ENCODE peak calls at places on chromosome 16, in four cellular contexts. F is right atrium auricular region, E is suprapubic skin, G is lower lobe of right lung. B is an unnamed sample.

GRCh38 chr16:67404740-67405226 is 11.5 kb upstream of the TPPP3 start:
- DNase-seq in F (no peak), E (no peak), G (peak; percentile 68), B (no peak)

GRCh38 chr16:78195868-78196267 is 96.4 kb downstream of the WWOX start:
- DNase-seq in F (no peak), E (no peak), G (no peak), B (no peak)

GRCh38 chr16:78961464-78961863 is 639.1 kb downstream of the MAF start:
- DNase-seq in F (no peak), E (no peak), G (no peak), B (no peak)

GRCh38 chr16:55482056-55482455 is 3.1 kb downstream of the MMP2 start:
- DNase-seq in F (no peak), E (no peak), G (no peak), B (no peak)

GRCh38 chr16:11152677-11153321 is 103.2 kb downstream of the SOCS1 start:
- DNase-seq in F (no peak), E (no peak), G (no peak), B (no peak)

GRCh38 chr16:4718466-4718865 is 15.6 kb downstream of the ANKS3 start:
- DNase-seq in F (no peak), E (no peak), G (no peak), B (no peak)

GRCh38 chr16:30958164-30959083 is 870 bp downstream of the SETD1A start:
- DNase-seq in F (no peak), E (no peak), G (peak; percentile 68), B (no peak)

GRCh38 chr16:78257376-78257728 is 157.9 kb downstream of the WWOX start:
- DNase-seq in F (no peak), E (no peak), G (no peak), B (no peak)

GRCh38 chr16:35173295-35173694 is 1713.9 kb downstream of the TP53TG3F start:
- DNase-seq in F (no peak), E (no peak), G (peak; percentile 24), B (peak; percentile 38)

GRCh38 chr16:50769-51591 is 2.4 kb downstream of the POLR3K start:
- DNase-seq in F (no peak), E (no peak), G (no peak), B (no peak)

GRCh38 chr16:11729787-11730186 is 12.9 kb downstream of the TXNDC11 start:
- DNase-seq in F (no peak), E (no peak), G (no peak), B (no peak)

GRCh38 chr16:29230671-29231091 is 175.8 kb downstream of the NPIPB11 start:
- DNase-seq in F (no peak), E (peak; percentile 75), G (no peak), B (no peak)

GRCh38 chr16:19524866-19525723 is 1.4 kb downstream of the CCP110 start:
- DNase-seq in F (no peak), E (no peak), G (no peak), B (no peak)

GRCh38 chr16:26605872-26606271 is 460.9 kb upstream of the C16orf82 start:
- DNase-seq in F (no peak), E (no peak), G (no peak), B (no peak)

GRCh38 chr16:66636199-66636598 is 31.7 kb downstream of the CMTM3 start:
- DNase-seq in F (no peak), E (no peak), G (no peak), B (no peak)

GRCh38 chr16:23534868-23535860 is 22.0 kb downstream of the EARS2 start:
- DNase-seq in F (no peak), E (no peak), G (no peak), B (no peak)

GRCh38 chr16:66695474-66695934 is 1.0 kb downstream of the CMTM4 start:
- DNase-seq in F (no peak), E (no peak), G (no peak), B (no peak)

GRCh38 chr16:65116216-65116615 is 5.6 kb downstream of the CDH11 start:
- DNase-seq in F (no peak), E (no peak), G (no peak), B (no peak)

GRCh38 chr16:80824623-80825364 is 20.4 kb upstream of the CDYL2 start:
- DNase-seq in F (no peak), E (no peak), G (no peak), B (no peak)

GRCh38 chr16:51621610-51622009 is 470.5 kb upstream of the SALL1 start:
- DNase-seq in F (no peak), E (no peak), G (no peak), B (no peak)

DNA sequence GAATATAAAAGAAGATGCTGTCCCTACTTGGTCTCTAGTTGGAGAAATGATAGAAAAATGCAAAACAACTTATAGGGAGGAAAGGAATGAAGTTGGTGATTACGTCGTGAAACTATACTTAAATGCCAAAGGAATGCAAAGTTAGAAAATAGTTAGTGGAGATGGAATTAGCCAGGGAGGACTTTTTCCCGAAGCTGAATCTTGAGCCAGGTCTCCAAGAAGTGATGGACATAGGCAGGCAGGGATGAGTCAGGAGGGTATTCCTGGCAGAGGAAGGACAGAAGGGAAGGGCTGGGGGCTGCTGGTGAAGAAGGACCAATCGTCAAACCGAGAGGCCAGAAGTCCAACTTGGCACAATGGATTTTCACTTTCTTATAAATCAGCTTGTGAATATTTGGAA is 1.8 kb downstream of the SNTB2 start:
- DNase-seq in F (no peak), E (peak; percentile 20), G (no peak), B (no peak)
- H3K4me3 ChIP-seq in F (peak overlapping the region; percentile 91), E (peak overlapping the region; percentile 87), G (peak overlapping the region; percentile 91), B (peak overlapping the region; percentile 82)

GRCh38 chr16:14186007-14186953 is 115.2 kb downstream of the MRTFB start:
- DNase-seq in F (no peak), E (no peak), G (no peak), B (no peak)
- TF ChIP-seq CTCF in F (peak; percentile 68), E (peak; percentile 50), G (peak; percentile 53), B (peak; percentile 36)

DNA sequence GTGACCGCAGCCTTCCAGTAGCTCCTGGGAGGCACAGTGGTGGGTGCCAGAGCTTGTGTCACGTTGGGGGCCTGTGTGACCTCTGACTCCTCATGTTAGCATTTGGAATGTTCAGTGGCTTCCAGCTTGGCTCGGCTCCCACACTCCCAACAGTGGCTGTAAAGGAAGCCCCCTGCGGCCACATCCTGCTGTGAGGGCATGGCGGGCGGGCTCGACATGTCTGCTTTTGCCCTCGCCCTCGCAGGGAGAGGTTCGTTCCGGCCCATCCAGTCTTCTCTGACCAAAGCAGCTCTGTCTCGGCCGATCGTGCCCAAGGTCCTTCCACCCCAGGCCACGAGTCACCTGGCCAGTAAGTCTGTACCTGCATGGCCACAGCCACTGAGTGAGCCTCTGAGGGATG is 12.2 kb upstream of the JPT2 start:
- DNase-seq in F (no peak), E (no peak), G (no peak), B (no peak)
- H3K27ac ChIP-seq in F (no peak overlapping the region), E (no peak overlapping the region), G (no peak overlapping the region), B (no peak overlapping the region)

DNA sequence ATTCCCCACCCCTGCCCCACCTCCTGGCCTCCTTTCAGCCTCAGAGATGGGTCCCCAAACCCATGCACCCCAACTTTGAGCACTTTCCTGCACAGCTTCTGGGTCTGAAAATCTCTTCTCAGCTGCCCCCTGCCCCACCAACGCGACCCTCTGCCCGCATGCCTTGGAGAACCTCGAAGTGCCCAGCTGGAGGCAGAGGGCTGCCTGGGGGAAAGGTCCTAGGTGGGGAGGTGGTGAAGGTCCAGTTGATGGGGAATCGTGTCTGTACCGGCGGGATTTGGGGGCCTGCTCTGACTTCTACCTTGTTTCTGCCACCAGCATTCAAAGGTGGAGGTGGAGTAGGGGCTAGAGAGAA is 1.3 kb downstream of the NKD1 start:
- DNase-seq in F (no peak), E (no peak), G (no peak), B (no peak)
- H3K4me3 ChIP-seq in F (peak overlapping the region; percentile 76), E (peak overlapping the region; percentile 73), G (peak overlapping the region; percentile 72), B (peak overlapping the region; percentile 89)

GRCh38 chr16:85479972-85480726 is 133.0 kb upstream of the GSE1 start:
- DNase-seq in F (no peak), E (no peak), G (peak; percentile 75), B (no peak)
- TF ChIP-seq CTCF in F (peak; percentile 36), E (no peak), G (peak; percentile 34), B (no peak)

DNA sequence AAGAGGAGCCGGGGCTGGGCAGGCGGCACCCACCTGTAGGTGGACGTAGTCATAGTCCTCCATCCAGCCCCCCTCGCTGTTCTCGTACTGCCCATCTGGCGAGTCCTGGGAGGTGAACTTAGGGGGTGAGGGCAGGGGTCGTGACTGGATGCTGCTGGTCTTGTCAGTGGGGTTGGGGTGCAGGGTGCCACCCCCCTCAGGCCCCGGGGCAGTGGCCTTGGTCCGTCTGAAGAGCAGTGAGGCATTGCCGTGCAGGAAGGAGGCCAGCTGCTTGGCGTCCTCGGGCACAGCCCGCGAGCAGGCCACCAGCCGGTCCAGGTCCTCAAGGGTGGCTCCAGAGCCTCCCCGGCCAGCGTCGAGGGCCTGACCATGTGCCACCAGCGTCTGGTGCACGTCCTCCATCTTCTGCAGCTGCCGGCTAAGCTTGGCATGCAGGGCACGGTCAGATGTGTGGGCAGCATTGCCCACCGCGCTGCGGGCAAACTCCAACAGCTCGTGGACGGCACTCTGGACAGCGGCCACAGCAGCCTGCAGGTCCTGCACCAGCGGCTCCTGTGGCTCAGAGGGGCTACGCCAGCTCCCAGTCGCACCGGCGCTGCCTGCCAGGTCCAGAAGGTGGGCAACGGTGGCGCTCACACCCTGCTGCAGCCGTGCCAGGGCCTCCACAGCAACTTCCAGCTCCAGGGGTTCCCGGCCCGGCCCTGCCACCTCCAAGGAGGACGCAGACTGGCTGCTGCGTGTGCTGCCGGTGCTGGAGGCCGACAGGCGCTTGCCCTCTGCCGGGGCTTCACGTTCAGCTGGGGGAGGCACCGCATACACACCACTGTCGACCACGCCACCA is 16.3 kb downstream of the CTRB1 start:
- DNase-seq in F (no peak), E (no peak), G (no peak), B (no peak)
- H3K27ac ChIP-seq in F (peak overlapping the region; percentile 55), E (no peak overlapping the region), G (peak overlapping the region; percentile 56), B (peak overlapping the region; percentile 60)

DNA sequence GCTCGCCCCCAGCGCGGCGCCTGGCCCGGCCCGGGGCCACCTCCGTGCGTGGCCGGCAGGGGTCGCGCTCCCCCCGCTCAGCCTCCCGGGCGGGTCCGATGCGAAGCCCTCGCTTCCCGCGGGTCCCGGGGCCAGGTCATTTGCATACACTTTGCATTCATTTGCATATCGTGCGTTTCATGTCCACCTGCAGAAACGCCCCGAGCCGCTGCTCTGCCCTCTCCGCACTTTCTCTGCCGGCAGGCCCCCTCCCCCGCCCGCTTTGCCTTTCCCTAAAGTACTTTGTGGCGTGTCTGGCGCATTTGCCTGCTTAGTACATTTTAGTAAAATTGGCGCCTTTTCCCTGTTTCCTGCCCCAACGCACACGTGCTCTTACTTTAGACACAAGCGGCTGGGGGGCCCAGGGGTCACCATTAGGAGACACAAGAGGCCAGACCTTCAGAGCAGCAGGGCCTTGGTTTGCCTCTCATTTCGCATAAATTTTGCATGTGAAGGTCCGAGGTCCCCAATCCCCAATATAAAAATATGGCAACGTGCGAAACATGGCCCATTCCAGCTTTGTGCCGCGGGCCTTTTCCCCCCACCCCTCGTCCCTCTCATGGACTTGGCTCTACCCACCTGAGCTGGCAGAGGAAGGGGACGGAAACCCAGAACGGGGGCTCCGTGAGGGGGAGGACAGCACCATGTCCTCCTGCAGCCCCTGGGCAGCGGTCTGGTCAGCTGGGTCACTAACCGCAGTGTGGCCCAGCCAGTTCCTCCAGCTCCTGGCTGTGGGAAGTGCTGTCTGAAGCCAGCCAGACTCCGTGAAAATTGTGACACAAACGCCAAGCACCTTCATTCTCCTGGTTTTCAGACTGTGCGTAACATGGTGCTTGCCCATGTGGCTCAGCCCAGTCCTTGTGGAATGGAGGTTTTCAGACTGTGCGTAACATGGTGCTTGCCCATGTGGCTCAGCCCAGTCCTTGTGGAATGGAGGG is 34.8 kb downstream of the CBFA2T3 start:
- DNase-seq in F (no peak), E (no peak), G (peak; percentile 76), B (no peak)
- H3K4me3 ChIP-seq in F (peak overlapping the region; percentile 74), E (peak overlapping the region; percentile 63), G (peak overlapping the region; percentile 37), B (peak overlapping the region; percentile 73)

GRCh38 chr16:3149630-3150345 is 15.0 kb downstream of the ZNF213 start:
- DNase-seq in F (peak; percentile 77), E (no peak), G (peak; percentile 83), B (peak; percentile 80)
- TF ChIP-seq CTCF in F (peak; percentile 69), E (peak; percentile 32), G (peak; percentile 58), B (peak; percentile 22)